ENCODE peak calls at places on chromosomes 7 and 10, in four cellular contexts. E is foreskin fibroblast; X is Caki2; A is naive thymus-derived CD8-positive, alpha-beta T cell. B is an unnamed sample.

GRCh38 chr7:176786-177185 is 15.6 kb upstream of the FAM20C start:
- DNase-seq in E (no peak), X (no peak), A (no peak), B (no peak)

GRCh38 chr7:50584793-50585399 is 19.7 kb upstream of the DDC start:
- DNase-seq in E (no peak), X (no peak), A (no peak), B (peak)

GRCh38 chr10:21927601-21928000 is 75.9 kb downstream of the DNAJC1 start:
- DNase-seq in E (peak), X (no peak), A (no peak), B (no peak)

GRCh38 chr7:140517546-140518369 is 38.5 kb upstream of the MKRN1 start:
- DNase-seq in E (peak), X (peak), A (peak), B (no peak)

GRCh38 chr10:100531761-100532160 is 2.1 kb upstream of the NDUFB8 start:
- DNase-seq in E (no peak), X (no peak), A (no peak), B (no peak)

GRCh38 chr10:71079761-71080380 is 132.5 kb upstream of the UNC5B start:
- DNase-seq in E (no peak), X (no peak), A (peak), B (no peak)

GRCh38 chr7:32223721-32224120 is 153.5 kb upstream of the PDE1C start:
- DNase-seq in E (no peak), X (no peak), A (no peak), B (no peak)

GRCh38 chr10:84256510-84257342 is 11.9 kb downstream of the RGR start:
- DNase-seq in E (no peak), X (no peak), A (peak), B (no peak)

GRCh38 chr10:53458007-53458406 is 685.4 kb upstream of the MBL2 start:
- DNase-seq in E (no peak), X (no peak), A (no peak), B (no peak)

B was measured in kidney epithelial cell.